ENCODE peak calls at places on chromosomes 4 and X, in ten cellular contexts. One of them, this sample, is unnamed.

GRCh38 chrX:69158166-69159040 is 6.8 kb downstream of the PJA1 start:
- DNase-seq in activated T-cell treated with anti-CD3 and anti-CD28 coated beads for 4 hours: no peak
- DNase-seq in OCI-LY7: peak; percentile 55
- DNase-seq in ELR: peak; percentile 71
- DNase-seq in glutamatergic neuron: peak; percentile 54
- DNase-seq in kidney epithelial cell: peak; percentile 63
- DNase-seq in memory B cell: no peak
- DNase-seq in uterus: peak; percentile 74
- DNase-seq in Caco-2: peak; percentile 38
- DNase-seq in CD4-positive, alpha-beta T cell: peak; percentile 20
- DNase-seq in this sample: peak; percentile 70

GRCh38 chrX:132226169-132226568 is 6.9 kb upstream of the RAP2C start:
- DNase-seq in uterus: no peak
- DNase-seq in kidney epithelial cell: no peak
- DNase-seq in Caco-2: no peak
- DNase-seq in glutamatergic neuron: no peak
- DNase-seq in OCI-LY7: peak; percentile 2
- DNase-seq in CD4-positive, alpha-beta T cell: no peak
- DNase-seq in ELR: peak; percentile 14
- DNase-seq in memory B cell: no peak
- DNase-seq in activated T-cell treated with anti-CD3 and anti-CD28 coated beads for 4 hours: no peak
- DNase-seq in this sample: no peak

GRCh38 chrX:41337140-41337539 is 3.2 kb downstream of the DDX3X start:
- DNase-seq in ELR: peak; percentile 18
- DNase-seq in Caco-2: no peak
- DNase-seq in OCI-LY7: no peak
- DNase-seq in memory B cell: no peak
- DNase-seq in activated T-cell treated with anti-CD3 and anti-CD28 coated beads for 4 hours: no peak
- DNase-seq in CD4-positive, alpha-beta T cell: no peak
- DNase-seq in glutamatergic neuron: no peak
- DNase-seq in kidney epithelial cell: no peak
- DNase-seq in uterus: no peak
- DNase-seq in this sample: no peak

GRCh38 chr4:80781436-80781835 is 249.1 kb upstream of the BMP3 start:
- DNase-seq in memory B cell: no peak
- DNase-seq in Caco-2: no peak
- DNase-seq in uterus: no peak
- DNase-seq in ELR: no peak
- DNase-seq in kidney epithelial cell: peak; percentile 14
- DNase-seq in CD4-positive, alpha-beta T cell: no peak
- DNase-seq in OCI-LY7: no peak
- DNase-seq in activated T-cell treated with anti-CD3 and anti-CD28 coated beads for 4 hours: no peak
- DNase-seq in glutamatergic neuron: no peak
- DNase-seq in this sample: no peak

GRCh38 chrX:87583679-87584078 is 66.1 kb downstream of the KLHL4 start:
- DNase-seq in uterus: no peak
- DNase-seq in OCI-LY7: peak; percentile 0
- DNase-seq in activated T-cell treated with anti-CD3 and anti-CD28 coated beads for 4 hours: no peak
- DNase-seq in memory B cell: no peak
- DNase-seq in ELR: no peak
- DNase-seq in glutamatergic neuron: peak; percentile 15
- DNase-seq in kidney epithelial cell: no peak
- DNase-seq in Caco-2: peak; percentile 10
- DNase-seq in CD4-positive, alpha-beta T cell: no peak
- DNase-seq in this sample: peak; percentile 4

GRCh38 chrX:149540621-149541520 is at the start of gene EOLA1:
- DNase-seq in ELR: peak; percentile 94
- DNase-seq in uterus: no peak
- DNase-seq in Caco-2: peak; percentile 84
- DNase-seq in OCI-LY7: peak; percentile 96
- DNase-seq in memory B cell: peak; percentile 69
- DNase-seq in glutamatergic neuron: peak; percentile 74
- DNase-seq in CD4-positive, alpha-beta T cell: peak; percentile 88
- DNase-seq in kidney epithelial cell: peak; percentile 82
- DNase-seq in activated T-cell treated with anti-CD3 and anti-CD28 coated beads for 4 hours: peak; percentile 82
- DNase-seq in this sample: peak; percentile 82

GRCh38 chr4:54004463-54004862 is 59.9 kb downstream of the CHIC2 start:
- DNase-seq in uterus: no peak
- DNase-seq in kidney epithelial cell: no peak
- DNase-seq in activated T-cell treated with anti-CD3 and anti-CD28 coated beads for 4 hours: no peak
- DNase-seq in OCI-LY7: no peak
- DNase-seq in glutamatergic neuron: no peak
- DNase-seq in ELR: no peak
- DNase-seq in memory B cell: no peak
- DNase-seq in Caco-2: no peak
- DNase-seq in CD4-positive, alpha-beta T cell: no peak
- DNase-seq in this sample: no peak

GRCh38 chrX:22109442-22109841 is 77.3 kb downstream of the PHEX start:
- DNase-seq in activated T-cell treated with anti-CD3 and anti-CD28 coated beads for 4 hours: no peak
- DNase-seq in kidney epithelial cell: no peak
- DNase-seq in OCI-LY7: no peak
- DNase-seq in CD4-positive, alpha-beta T cell: no peak
- DNase-seq in memory B cell: no peak
- DNase-seq in glutamatergic neuron: no peak
- DNase-seq in Caco-2: peak; percentile 27
- DNase-seq in ELR: peak; percentile 72
- DNase-seq in uterus: no peak
- DNase-seq in this sample: no peak

GRCh38 chrX:129593137-129593536 is 53.1 kb downstream of the OCRL start:
- DNase-seq in ELR: peak; percentile 34
- DNase-seq in Caco-2: no peak
- DNase-seq in CD4-positive, alpha-beta T cell: no peak
- DNase-seq in kidney epithelial cell: no peak
- DNase-seq in memory B cell: no peak
- DNase-seq in uterus: no peak
- DNase-seq in activated T-cell treated with anti-CD3 and anti-CD28 coated beads for 4 hours: no peak
- DNase-seq in glutamatergic neuron: no peak
- DNase-seq in OCI-LY7: no peak
- DNase-seq in this sample: no peak

GRCh38 chrX:118181030-118181429 is 64.4 kb upstream of the KLHL13 start:
- DNase-seq in kidney epithelial cell: peak; percentile 47
- DNase-seq in OCI-LY7: no peak
- DNase-seq in CD4-positive, alpha-beta T cell: no peak
- DNase-seq in ELR: no peak
- DNase-seq in memory B cell: no peak
- DNase-seq in activated T-cell treated with anti-CD3 and anti-CD28 coated beads for 4 hours: no peak
- DNase-seq in uterus: no peak
- DNase-seq in glutamatergic neuron: no peak
- DNase-seq in Caco-2: no peak
- DNase-seq in this sample: no peak

GRCh38 chr4:31929676-31930075 is 1209.5 kb downstream of the PCDH7 start:
- DNase-seq in Caco-2: no peak
- DNase-seq in OCI-LY7: no peak
- DNase-seq in ELR: no peak
- DNase-seq in kidney epithelial cell: no peak
- DNase-seq in memory B cell: no peak
- DNase-seq in CD4-positive, alpha-beta T cell: no peak
- DNase-seq in uterus: no peak
- DNase-seq in activated T-cell treated with anti-CD3 and anti-CD28 coated beads for 4 hours: no peak
- DNase-seq in glutamatergic neuron: no peak
- DNase-seq in this sample: no peak

GRCh38 chr4:137674066-137674465 is 141.8 kb upstream of the PCDH18 start:
- DNase-seq in uterus: no peak
- DNase-seq in Caco-2: no peak
- DNase-seq in CD4-positive, alpha-beta T cell: no peak
- DNase-seq in kidney epithelial cell: no peak
- DNase-seq in OCI-LY7: no peak
- DNase-seq in glutamatergic neuron: no peak
- DNase-seq in activated T-cell treated with anti-CD3 and anti-CD28 coated beads for 4 hours: no peak
- DNase-seq in ELR: peak; percentile 79
- DNase-seq in memory B cell: no peak
- DNase-seq in this sample: no peak

GRCh38 chr4:68148795-68149685 is 19.4 kb upstream of the TMPRSS11F start:
- DNase-seq in activated T-cell treated with anti-CD3 and anti-CD28 coated beads for 4 hours: no peak
- DNase-seq in ELR: no peak
- DNase-seq in glutamatergic neuron: no peak
- DNase-seq in CD4-positive, alpha-beta T cell: no peak
- DNase-seq in OCI-LY7: no peak
- DNase-seq in memory B cell: no peak
- DNase-seq in Caco-2: no peak
- DNase-seq in kidney epithelial cell: no peak
- DNase-seq in uterus: no peak
- DNase-seq in this sample: no peak

GRCh38 chr4:79232555-79232954 is 93.3 kb downstream of the NAA11 start:
- DNase-seq in OCI-LY7: no peak
- DNase-seq in CD4-positive, alpha-beta T cell: no peak
- DNase-seq in memory B cell: no peak
- DNase-seq in uterus: no peak
- DNase-seq in ELR: no peak
- DNase-seq in Caco-2: no peak
- DNase-seq in kidney epithelial cell: peak; percentile 32
- DNase-seq in activated T-cell treated with anti-CD3 and anti-CD28 coated beads for 4 hours: no peak
- DNase-seq in glutamatergic neuron: no peak
- DNase-seq in this sample: no peak

GRCh38 chrX:150873616-150874015 is 24.9 kb downstream of the CD99L2 start:
- DNase-seq in memory B cell: no peak
- DNase-seq in Caco-2: no peak
- DNase-seq in OCI-LY7: no peak
- DNase-seq in activated T-cell treated with anti-CD3 and anti-CD28 coated beads for 4 hours: no peak
- DNase-seq in CD4-positive, alpha-beta T cell: no peak
- DNase-seq in glutamatergic neuron: no peak
- DNase-seq in uterus: peak; percentile 42
- DNase-seq in ELR: peak; percentile 27
- DNase-seq in kidney epithelial cell: no peak
- DNase-seq in this sample: no peak

GRCh38 chr4:3500111-3500510 is 32.1 kb downstream of the LRPAP1 start:
- DNase-seq in OCI-LY7: no peak
- DNase-seq in glutamatergic neuron: no peak
- DNase-seq in CD4-positive, alpha-beta T cell: no peak
- DNase-seq in kidney epithelial cell: no peak
- DNase-seq in Caco-2: no peak
- DNase-seq in activated T-cell treated with anti-CD3 and anti-CD28 coated beads for 4 hours: no peak
- DNase-seq in ELR: no peak
- DNase-seq in uterus: no peak
- DNase-seq in memory B cell: no peak
- DNase-seq in this sample: no peak

GRCh38 chr4:107220976-107221375 is 184.9 kb upstream of the DKK2 start:
- DNase-seq in kidney epithelial cell: no peak
- DNase-seq in memory B cell: no peak
- DNase-seq in OCI-LY7: no peak
- DNase-seq in Caco-2: no peak
- DNase-seq in glutamatergic neuron: no peak
- DNase-seq in ELR: no peak
- DNase-seq in CD4-positive, alpha-beta T cell: no peak
- DNase-seq in activated T-cell treated with anti-CD3 and anti-CD28 coated beads for 4 hours: no peak
- DNase-seq in uterus: no peak
- DNase-seq in this sample: no peak

GRCh38 chr4:41507292-41507933 is 30.5 kb upstream of the LIMCH1 start:
- DNase-seq in Caco-2: peak; percentile 40
- DNase-seq in activated T-cell treated with anti-CD3 and anti-CD28 coated beads for 4 hours: no peak
- DNase-seq in CD4-positive, alpha-beta T cell: no peak
- DNase-seq in ELR: peak; percentile 63
- DNase-seq in kidney epithelial cell: no peak
- DNase-seq in memory B cell: no peak
- DNase-seq in glutamatergic neuron: no peak
- DNase-seq in uterus: no peak
- DNase-seq in OCI-LY7: no peak
- DNase-seq in this sample: no peak

GRCh38 chr4:169219440-169219839 is 51.3 kb downstream of the SH3RF1 start:
- DNase-seq in OCI-LY7: no peak
- DNase-seq in memory B cell: no peak
- DNase-seq in ELR: no peak
- DNase-seq in uterus: no peak
- DNase-seq in activated T-cell treated with anti-CD3 and anti-CD28 coated beads for 4 hours: no peak
- DNase-seq in kidney epithelial cell: no peak
- DNase-seq in Caco-2: no peak
- DNase-seq in CD4-positive, alpha-beta T cell: no peak
- DNase-seq in glutamatergic neuron: no peak
- DNase-seq in this sample: no peak

GRCh38 chr4:57071340-57071739 is 38.8 kb downstream of the IGFBP7 start:
- DNase-seq in kidney epithelial cell: no peak
- DNase-seq in OCI-LY7: no peak
- DNase-seq in glutamatergic neuron: no peak
- DNase-seq in memory B cell: no peak
- DNase-seq in CD4-positive, alpha-beta T cell: no peak
- DNase-seq in Caco-2: no peak
- DNase-seq in activated T-cell treated with anti-CD3 and anti-CD28 coated beads for 4 hours: no peak
- DNase-seq in ELR: no peak
- DNase-seq in uterus: no peak
- DNase-seq in this sample: no peak

GRCh38 chr4:38223306-38223705 is 263.1 kb downstream of the PTTG2 start:
- DNase-seq in activated T-cell treated with anti-CD3 and anti-CD28 coated beads for 4 hours: no peak
- DNase-seq in kidney epithelial cell: no peak
- DNase-seq in glutamatergic neuron: no peak
- DNase-seq in uterus: no peak
- DNase-seq in CD4-positive, alpha-beta T cell: no peak
- DNase-seq in Caco-2: no peak
- DNase-seq in ELR: no peak
- DNase-seq in memory B cell: no peak
- DNase-seq in OCI-LY7: no peak
- DNase-seq in this sample: no peak

GRCh38 chr4:55255171-55255570 is 90.9 kb upstream of the SRD5A3 start:
- DNase-seq in OCI-LY7: no peak
- DNase-seq in activated T-cell treated with anti-CD3 and anti-CD28 coated beads for 4 hours: no peak
- DNase-seq in ELR: peak; percentile 6
- DNase-seq in Caco-2: no peak
- DNase-seq in glutamatergic neuron: no peak
- DNase-seq in uterus: no peak
- DNase-seq in kidney epithelial cell: no peak
- DNase-seq in CD4-positive, alpha-beta T cell: no peak
- DNase-seq in memory B cell: no peak
- DNase-seq in this sample: no peak

GRCh38 chrX:41779058-41779564 is 55.1 kb downstream of the GPR82 start:
- DNase-seq in uterus: no peak
- DNase-seq in ELR: peak; percentile 87
- DNase-seq in kidney epithelial cell: peak; percentile 61
- DNase-seq in OCI-LY7: no peak
- DNase-seq in Caco-2: peak; percentile 6
- DNase-seq in memory B cell: no peak
- DNase-seq in CD4-positive, alpha-beta T cell: no peak
- DNase-seq in glutamatergic neuron: no peak
- DNase-seq in activated T-cell treated with anti-CD3 and anti-CD28 coated beads for 4 hours: no peak
- DNase-seq in this sample: peak; percentile 6